ENCODE peak calls at places on chromosomes 11 and 22, in eight cellular contexts. M is activated CD4-positive, alpha-beta T cell treated with anti-CD3 and anti-CD28 coated beads for 48 hours; G is AG20443; P is stimulated activated CD4-positive, alpha-beta T cell treated with anti-CD3 and anti-CD28 coated beads, Interleukin-1b, Interleukin-23, amount 100 ng/mL, for 1 hour; Y is iris pigment epithelial cell; H is RWPE1; T is T-cell; E is ACHN. L is an unnamed sample.

GRCh38 chr22:27625769-27626674 is 175.5 kb downstream of the MN1 start:
- DNase-seq in G (no peak), E (no peak), T (no peak), M (no peak), P (no peak), Y (no peak), H (no peak), L (no peak)

GRCh38 chr22:32842486-32842885 is 41.0 kb downstream of the TIMP3 start:
- DNase-seq in T (no peak), Y (peak), G (no peak), M (no peak), H (no peak), E (no peak), P (no peak), L (no peak)

GRCh38 chr11:91653091-91653754 is 571.4 kb upstream of the FAT3 start:
- DNase-seq in H (no peak), M (no peak), Y (no peak), G (no peak), E (no peak), P (no peak), T (no peak), L (peak)

GRCh38 chr11:71202598-71202944 is 49.8 kb downstream of the SHANK2 start:
- DNase-seq in Y (no peak), H (no peak), M (no peak), P (no peak), E (no peak), T (no peak), G (no peak), L (no peak)

GRCh38 chr11:107741044-107741823 is 29.4 kb upstream of the SLN start:
- DNase-seq in T (no peak), G (no peak), M (peak), Y (peak), P (no peak), H (no peak), E (peak), L (peak)

GRCh38 chr11:17392872-17393271 is 4.4 kb upstream of the KCNJ11 start:
- DNase-seq in Y (no peak), E (no peak), T (no peak), G (no peak), H (no peak), P (no peak), M (no peak), L (no peak)

GRCh38 chr11:88402192-88402715 is 64.7 kb upstream of the CTSC start:
- DNase-seq in G (peak), T (no peak), Y (peak), M (no peak), E (peak), P (no peak), H (no peak), L (no peak)

GRCh38 chr11:8218409-8218808 is 45.3 kb downstream of the LMO1 start:
- DNase-seq in T (no peak), E (no peak), P (no peak), M (no peak), G (no peak), H (no peak), Y (no peak), L (no peak)

GRCh38 chr11:30478923-30479322 is 107.2 kb downstream of the MPPED2 start:
- DNase-seq in G (no peak), Y (no peak), P (no peak), E (no peak), M (no peak), H (no peak), T (no peak), L (no peak)

GRCh38 chr11:7673724-7674434 is 579 bp upstream of the CYB5R2 start:
- DNase-seq in H (no peak), E (no peak), G (peak), T (no peak), M (peak), P (no peak), Y (peak), L (peak)

GRCh38 chr22:48577014-48577690 is 1250.5 kb downstream of the BRD1 start:
- DNase-seq in P (no peak), T (no peak), Y (no peak), E (no peak), G (no peak), H (no peak), M (no peak), L (no peak)

GRCh38 chr11:132549001-132549400 is 983.3 kb downstream of the OPCML start:
- DNase-seq in T (no peak), G (no peak), H (no peak), E (no peak), M (no peak), P (no peak), Y (no peak), L (no peak)

GRCh38 chr11:10426475-10426874 is 28.6 kb upstream of the AMPD3 start:
- DNase-seq in P (no peak), G (no peak), T (no peak), M (no peak), H (no peak), E (no peak), Y (no peak), L (no peak)

GRCh38 chr11:78350646-78351165 is 66.9 kb downstream of the GAB2 start:
- DNase-seq in H (no peak), G (peak), M (no peak), P (no peak), T (no peak), Y (peak), E (no peak), L (no peak)

GRCh38 chr11:62025429-62026105 is 58.1 kb upstream of the FTH1 start:
- DNase-seq in Y (peak), G (peak), H (peak), E (no peak), M (peak), T (peak), P (no peak), L (no peak)

GRCh38 chr11:65718964-65719492 is 1.6 kb downstream of the RNASEH2C start:
- DNase-seq in M (no peak), Y (peak), E (no peak), P (no peak), T (no peak), G (peak), H (no peak), L (no peak)

GRCh38 chr11:69350040-69350439 is 56.1 kb downstream of the MYEOV start:
- DNase-seq in P (no peak), M (no peak), T (no peak), G (no peak), H (no peak), E (no peak), Y (no peak), L (no peak)

GRCh38 chr11:103359221-103359620 is 250.0 kb downstream of the DYNC2H1 start:
- DNase-seq in H (no peak), E (no peak), P (no peak), T (no peak), M (no peak), G (no peak), Y (peak), L (no peak)

GRCh38 chr11:76668362-76669155 is 2.0 kb downstream of the LRRC32 start:
- DNase-seq in P (no peak), M (no peak), Y (no peak), E (no peak), H (no peak), T (no peak), G (no peak), L (peak)

L was measured in BE2C.